ENCODE peak calls at places on chromosomes 3 and 15, in four cellular contexts. B is mesendoderm, L is neural progenitor cell, X is PC-3. O is an unnamed sample. For H3K4me1, the result is how much of the 10 kb centered on the place peaks cover.

GRCh38 chr3:196639517-196640500 is at the start of gene NRROS:
- DNase-seq in B (peak), L (peak), X (no peak), O (peak)

GRCh38 chr3:195083659-195084058 is 187.3 kb downstream of the XXYLT1 start:
- DNase-seq in B (no peak), L (no peak), X (no peak), O (no peak)

GRCh38 chr3:9168230-9168629 is 81.2 kb downstream of the SRGAP3 start:
- DNase-seq in B (peak), X (no peak), L (peak), O (no peak)

GRCh38 chr3:113495035-113495434 is 19.9 kb downstream of the SPICE1 start:
- DNase-seq in L (peak), X (peak), B (peak), O (peak)

GRCh38 chr3:157999246-157999645 is 107.0 kb downstream of the SHOX2 start:
- DNase-seq in L (no peak), X (peak), B (no peak), O (no peak)

GRCh38 chr15:29921130-29921601 is 98.9 kb upstream of the TJP1 start:
- DNase-seq in B (peak), X (peak), L (no peak), O (no peak)

GRCh38 chr3:33577173-33577572 is 137.0 kb upstream of the UBP1 start:
- DNase-seq in X (no peak), B (no peak), L (no peak), O (no peak)

GRCh38 chr3:174439621-174440349 is 419.3 kb upstream of the NAALADL2 start:
- DNase-seq in B (peak), X (peak), L (peak), O (peak)

GRCh38 chr3:7444886-7445285 is 584.0 kb downstream of the GRM7 start:
- DNase-seq in B (peak), X (no peak), L (no peak), O (no peak)

GRCh38 chr3:101936419-101937331 is 87.4 kb downstream of the NFKBIZ start:
- DNase-seq in L (no peak), X (peak), B (no peak), O (peak)

GRCh38 chr15:82045179-82045891 is 483 bp downstream of the MEX3B start:
- DNase-seq in L (peak), X (no peak), B (peak), O (peak)

GRCh38 chr15:62087671-62088360 is 21.0 kb downstream of the C2CD4A start:
- DNase-seq in B (no peak), X (peak), L (no peak), O (peak)

GRCh38 chr15:64502537-64502936 is 42.2 kb downstream of the ZNF609 start:
- DNase-seq in B (no peak), X (no peak), L (no peak), O (no peak)

GRCh38 chr3:38397320-38397719 is 50.7 kb downstream of the XYLB start:
- DNase-seq in B (peak), L (peak), X (peak), O (peak)

GRCh38 chr3:123949606-123950005 is 11.4 kb downstream of the CCDC14 start:
- DNase-seq in L (no peak), X (no peak), B (no peak), O (peak)

GRCh38 chr3:138898301-138898700 is 48.6 kb downstream of the FOXL2 start:
- DNase-seq in L (no peak), X (no peak), B (no peak), O (peak)

GRCh38 chr3:186461141-186461540 is 83.0 kb downstream of the CRYGS start:
- DNase-seq in X (peak), L (no peak), B (no peak), O (no peak)

GRCh38 chr15:63675263-63675662 is 78.1 kb downstream of the FBXL22 start:
- DNase-seq in B (no peak), L (no peak), X (no peak), O (no peak)

GRCh38 chr3:178353292-178353814 is 182.9 kb upstream of the KCNMB2 start:
- DNase-seq in B (no peak), L (no peak), X (no peak), O (peak)

GRCh38 chr3:41920406-41920970 is 41.4 kb downstream of the ULK4 start:
- DNase-seq in L (peak), X (no peak), B (no peak), O (no peak)

GRCh38 chr3:107112356-107112755 is 264.9 kb upstream of the CCDC54 start:
- DNase-seq in B (no peak), L (no peak), X (no peak), O (peak)

GRCh38 chr3:14143271-14143605 is 18.4 kb downstream of the TMEM43 start:
- DNase-seq in X (no peak), B (no peak), L (no peak), O (peak)

GRCh38 chr3:130935761-130936160 is 41.9 kb downstream of the ATP2C1 start:
- DNase-seq in L (no peak), B (no peak), X (peak), O (peak)

GRCh38 chr3:29532473-29532872 is 251.6 kb downstream of the RBMS3 start:
- DNase-seq in L (no peak), X (no peak), B (no peak), O (no peak)

GRCh38 chr3:125959317-125960065 is 9.5 kb upstream of the ROPN1B start:
- DNase-seq in L (no peak), B (no peak), X (no peak), O (no peak)

GRCh38 chr3:123123716-123124616 is 57.1 kb downstream of the PDIA5 start:
- DNase-seq in L (no peak), B (no peak), X (no peak), O (no peak)

DNA sequence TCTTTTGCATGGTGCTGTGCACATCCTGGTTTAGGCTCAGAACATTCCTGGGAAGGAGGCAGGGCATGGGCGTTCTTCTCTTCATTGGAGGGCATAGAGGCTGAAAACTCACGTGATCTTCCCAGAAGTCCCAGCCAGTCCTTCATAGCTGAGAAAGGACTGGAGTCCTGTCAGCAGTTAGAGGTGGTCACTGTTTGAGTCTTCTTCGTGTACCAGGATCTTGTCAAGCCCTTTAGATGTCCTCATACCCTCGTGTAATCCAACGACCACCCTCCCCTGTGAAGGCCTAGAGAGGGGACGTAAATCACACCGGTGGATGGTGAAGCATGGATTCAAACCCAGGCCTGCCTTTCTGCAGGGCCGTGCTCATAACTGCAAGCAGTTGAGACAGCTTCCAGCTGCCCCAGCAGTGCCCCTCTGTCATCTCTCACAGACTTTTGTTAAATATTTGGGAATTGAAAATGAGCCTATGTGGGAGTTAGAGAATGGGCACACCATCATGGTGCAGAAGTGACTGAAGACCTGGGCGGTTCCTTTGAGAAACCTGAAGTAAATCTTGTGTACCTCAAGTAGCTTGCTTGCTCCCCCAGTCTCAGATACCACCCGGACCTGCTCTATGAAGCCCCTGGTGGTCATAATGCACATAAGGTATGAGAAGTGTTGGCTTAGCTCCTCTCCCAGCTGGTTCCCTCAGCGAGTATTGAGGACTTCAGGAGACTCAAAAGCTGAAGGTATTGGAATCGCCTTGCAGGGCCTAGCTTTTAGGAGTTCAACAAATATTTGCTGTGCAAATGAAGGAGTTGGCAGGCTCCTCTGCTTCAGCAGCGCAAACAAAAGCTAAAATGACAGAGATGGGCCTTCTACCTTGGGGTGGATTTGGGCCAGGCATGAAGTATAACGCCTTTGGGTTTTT is 1.4 kb downstream of the CMTM8 start:
- DNase-seq in L (peak), X (peak), B (peak), O (peak)
- H3K4me3 ChIP-seq in L (peak), X (peak), B (peak), O (no peak)

DNA sequence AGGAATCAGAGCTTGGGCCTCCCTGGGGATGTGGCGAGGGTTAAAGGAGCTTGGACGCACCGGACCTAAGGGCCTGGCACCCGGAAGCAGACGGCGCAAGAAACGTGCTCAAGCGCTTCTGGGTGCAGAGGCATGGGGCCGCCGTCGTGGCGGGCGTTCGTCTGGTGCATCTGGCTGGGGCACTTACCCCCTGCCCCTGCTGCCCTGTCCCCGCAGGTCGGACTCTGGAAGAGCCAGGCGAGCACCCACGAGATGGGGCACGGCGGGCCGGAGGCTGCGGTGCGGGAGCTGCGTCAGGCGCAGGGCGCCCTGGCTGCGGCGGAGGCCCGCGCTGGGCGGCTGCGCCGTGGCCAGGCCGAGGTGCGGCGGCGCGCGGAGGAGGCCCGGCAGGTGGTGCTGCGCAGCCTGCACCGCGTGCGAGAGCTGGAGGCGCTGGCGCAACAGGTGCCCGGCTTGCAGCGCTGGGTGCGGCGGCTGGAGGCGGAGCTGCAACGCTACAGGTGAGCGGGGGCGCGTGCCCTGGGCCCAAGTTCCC is 2.5 kb downstream of the EFCC1 start:
- DNase-seq in L (peak), B (no peak), X (peak), O (no peak)
- H3K9ac ChIP-seq in L (no peak), B (no peak), X (no peak), O (no peak)

GRCh38 chr15:74399511-74400312 is 32.3 kb upstream of the CYP11A1 start:
- DNase-seq in B (no peak), L (no peak), X (peak), O (no peak)
- H3K4me1 ChIP-seq in B (under half), L (under half), X (half or more), O (half or more)

DNA sequence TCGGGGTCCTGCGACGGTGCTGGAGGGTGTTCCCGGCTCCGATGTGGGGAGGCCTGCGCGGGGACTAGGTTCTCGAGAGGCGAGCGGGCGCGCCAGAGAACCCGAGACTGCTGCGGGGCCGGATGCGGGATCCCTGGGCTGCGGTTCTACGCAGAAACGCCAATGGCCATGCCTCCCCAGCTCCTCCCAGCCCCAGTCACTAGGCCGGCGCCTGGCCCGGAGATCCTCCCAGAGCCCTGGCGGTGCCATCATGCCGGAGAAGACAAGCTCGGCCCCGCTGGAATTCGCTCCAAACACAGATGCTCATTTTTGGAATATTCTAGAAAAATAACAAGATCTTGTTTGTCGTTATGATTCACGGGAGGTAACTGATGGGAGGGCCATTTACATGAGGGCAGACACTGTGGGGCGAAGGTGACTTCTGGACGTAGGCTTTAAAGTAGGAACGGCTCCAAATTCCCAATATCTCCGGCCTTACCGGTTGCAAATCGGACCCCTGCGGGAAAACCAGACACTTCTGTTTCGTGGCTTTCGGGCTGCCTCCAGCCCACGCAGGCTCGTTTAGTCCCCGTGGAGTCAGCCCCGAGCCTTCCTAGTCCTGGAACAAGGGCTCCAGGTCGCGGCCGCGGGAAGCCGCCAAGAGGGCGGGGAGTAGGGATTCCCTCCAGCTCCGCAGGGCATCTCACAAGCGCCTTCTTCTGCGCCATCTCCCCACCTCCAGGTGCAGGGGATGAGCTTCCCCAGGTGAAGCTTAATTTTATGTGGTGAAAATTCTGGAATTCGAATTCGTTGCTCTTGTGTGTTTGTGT is 74.8 kb upstream of the POLG start:
- DNase-seq in B (no peak), L (peak), X (no peak), O (peak)
- H3K4me3 ChIP-seq in B (no peak), L (no peak), X (no peak), O (peak)

DNA sequence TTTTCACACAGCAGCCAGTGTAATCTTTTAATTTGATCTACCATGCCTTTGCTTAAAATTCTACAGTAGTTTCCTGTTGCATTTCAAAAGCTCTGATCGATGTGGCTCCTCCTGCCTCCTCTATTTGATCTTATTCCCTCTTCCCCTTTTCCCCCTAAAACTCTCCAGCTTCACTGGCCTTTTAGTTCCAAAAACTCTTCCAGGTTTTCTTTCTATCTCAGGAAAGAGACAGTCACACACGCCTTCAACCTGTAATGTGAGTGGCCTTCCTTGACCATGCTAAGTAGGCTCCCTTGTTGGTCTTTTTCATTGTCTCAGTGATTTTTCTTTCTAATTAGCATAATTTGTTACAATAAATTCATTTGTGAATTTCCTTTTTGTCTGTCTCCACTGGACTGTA is 985 bp downstream of the TEX9 start:
- DNase-seq in X (peak), B (peak), L (peak), O (no peak)
- H3K9ac ChIP-seq in X (peak), B (no peak), L (no peak), O (peak)

GRCh38 chr3:152353578-152353977 is 84.8 kb downstream of the MBNL1 start:
- DNase-seq in B (no peak), L (no peak), X (no peak), O (no peak)

GRCh38 chr3:152349397-152349796 is 80.7 kb downstream of the MBNL1 start:
- DNase-seq in X (peak), L (no peak), B (no peak), O (no peak)

GRCh38 chr3:152350764-152351163 is 82.0 kb downstream of the MBNL1 start:
- DNase-seq in L (no peak), X (no peak), B (no peak), O (no peak)

GRCh38 chr3:152350139-152350538 is 81.4 kb downstream of the MBNL1 start:
- DNase-seq in L (no peak), B (peak), X (peak), O (no peak)

GRCh38 chr3:152352559-152352958 is 83.8 kb downstream of the MBNL1 start:
- DNase-seq in B (peak), L (peak), X (no peak), O (no peak)
- H3K4me1 ChIP-seq in B (under half), L (under half), X (under half), O (under half)

GRCh38 chr15:80779658-80780415 is 667 bp downstream of the CEMIP start:
- DNase-seq in B (peak), X (peak), L (peak), O (peak)

GRCh38 chr15:80778621-80778963 is 578 bp upstream of the CEMIP start:
- DNase-seq in X (no peak), B (no peak), L (no peak), O (no peak)

GRCh38 chr15:80780416-80781221 is 1.4 kb downstream of the CEMIP start:
- DNase-seq in B (peak), L (peak), X (peak), O (peak)

GRCh38 chr15:80777836-80778620 is 1.1 kb upstream of the CEMIP start:
- DNase-seq in X (peak), L (no peak), B (no peak), O (peak)

DNA sequence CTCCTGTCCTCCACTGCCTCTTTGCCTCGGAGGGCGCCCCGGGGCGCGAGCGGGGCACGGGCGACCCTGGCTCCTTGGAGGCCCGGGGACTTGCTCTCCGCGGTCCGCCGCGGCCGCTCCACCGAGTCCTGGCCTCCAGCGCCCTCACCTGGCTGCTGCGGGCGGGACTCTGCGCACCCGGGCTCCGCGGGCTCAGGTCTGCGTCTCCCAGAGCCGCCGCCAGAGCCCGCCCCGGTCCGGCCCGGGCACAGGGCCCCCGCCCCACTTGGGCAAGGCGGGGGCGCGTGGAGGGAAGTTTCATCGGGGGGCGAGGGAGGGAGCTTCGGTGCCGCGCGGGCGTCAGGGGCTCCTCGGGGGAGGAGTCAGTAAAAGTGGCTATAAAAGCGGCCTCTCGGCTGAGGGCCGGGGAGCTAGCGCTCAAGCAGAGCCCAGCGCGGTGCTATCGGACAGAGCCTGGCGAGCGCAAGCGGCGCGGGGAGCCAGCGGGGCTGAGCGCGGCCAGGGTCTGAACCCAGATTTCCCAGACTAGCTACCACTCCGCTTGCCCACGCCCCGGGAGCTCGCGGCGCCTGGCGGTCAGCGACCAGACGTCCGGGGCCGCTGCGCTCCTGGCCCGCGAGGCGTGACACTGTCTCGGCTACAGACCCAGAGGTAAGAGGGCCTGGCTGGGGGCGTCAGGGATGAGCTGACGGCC is at the start of gene CEMIP:
- DNase-seq in B (peak), L (peak), X (peak), O (peak)
- H3K4me3 ChIP-seq in B (no peak), L (peak), X (peak), O (peak)

DNA sequence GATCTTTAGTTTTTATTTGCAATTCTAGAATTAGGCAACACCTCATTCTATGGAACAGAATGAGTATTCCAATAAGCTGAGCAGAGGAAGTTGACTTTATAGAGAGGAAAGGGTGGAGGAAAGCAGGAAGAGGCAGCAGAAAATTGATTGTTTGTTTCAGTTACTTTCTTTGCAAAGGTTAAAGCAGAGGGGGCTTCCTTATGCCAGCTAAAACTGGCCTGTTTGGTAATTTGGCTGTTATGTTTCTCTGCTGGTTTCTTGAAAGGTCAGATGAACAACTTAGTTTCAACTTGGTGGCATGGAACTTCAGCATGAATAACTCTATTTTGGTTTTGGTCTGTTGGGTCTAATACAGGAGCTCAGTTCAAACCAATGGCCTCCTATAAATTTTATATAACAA is 190.9 kb upstream of the IL12A start:
- DNase-seq in B (no peak), X (no peak), L (no peak), O (no peak)
- H3K9ac ChIP-seq in B (no peak), X (no peak), L (no peak), O (no peak)

GRCh38 chr15:65762914-65763787 is 28.9 kb downstream of the DENND4A start:
- DNase-seq in L (no peak), X (no peak), B (no peak), O (no peak)

GRCh38 chr15:65759441-65759840 is 32.7 kb downstream of the DENND4A start:
- DNase-seq in L (no peak), B (no peak), X (no peak), O (no peak)

GRCh38 chr15:65758242-65758641 is 33.9 kb downstream of the DENND4A start:
- DNase-seq in B (no peak), L (no peak), X (no peak), O (no peak)

GRCh38 chr15:65761210-65761926 is 30.7 kb downstream of the DENND4A start:
- DNase-seq in X (no peak), L (no peak), B (no peak), O (no peak)

DNA sequence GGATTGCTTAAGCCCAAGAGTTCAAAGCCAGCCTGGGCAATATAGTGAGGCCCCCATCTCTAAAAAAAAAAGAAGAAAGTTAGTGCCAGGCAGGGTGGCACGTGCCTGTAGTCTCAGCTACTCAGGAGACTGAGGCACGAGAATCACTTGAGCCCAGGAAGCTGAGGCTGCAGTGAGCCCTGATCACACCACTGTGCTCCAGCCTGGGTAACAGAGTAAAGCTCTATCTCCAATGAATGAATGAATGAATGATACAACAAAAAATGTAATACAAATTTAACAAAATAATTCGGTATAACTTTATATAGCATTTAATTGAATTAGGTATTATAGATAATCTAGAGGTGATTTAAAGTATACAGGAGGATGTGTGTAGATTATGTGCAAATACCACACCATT is 29.7 kb downstream of the DENND4A start:
- DNase-seq in B (no peak), L (no peak), X (no peak), O (no peak)
- H3K4me1 ChIP-seq in B (under half), L (under half), X (under half), O (under half)

O was measured in adipocyte.